ENCODE peak calls at places on chromosomes 13 and 19, in seven cellular contexts. S, Z, M, H, B, J and L are unnamed samples.

GRCh38 chr13:99955747-99956472 is 15.7 kb downstream of the ZIC5 start:
- DNase-seq in S (no peak), J (no peak), Z (no peak), H (no peak), B (no peak), M (no peak), L (no peak)

GRCh38 chr19:15265849-15266248 is 33.6 kb upstream of the EPHX3 start:
- DNase-seq in H (no peak), J (peak), B (no peak), Z (no peak), M (no peak), S (no peak), L (no peak)

GRCh38 chr13:66312312-66313087 is 917.6 kb downstream of the PCDH9 start:
- DNase-seq in Z (no peak), H (no peak), M (no peak), B (no peak), J (peak), S (peak), L (no peak)

GRCh38 chr13:85608255-85608829 is 190.9 kb downstream of the SLITRK6 start:
- DNase-seq in J (no peak), M (peak), Z (no peak), H (no peak), B (no peak), S (no peak), L (no peak)

GRCh38 chr13:112615391-112615790 is 27.4 kb upstream of the TUBGCP3 start:
- DNase-seq in Z (no peak), H (no peak), B (no peak), S (no peak), J (no peak), M (no peak), L (no peak)

GRCh38 chr19:4606921-4607678 is 32.2 kb upstream of the TNFAIP8L1 start:
- DNase-seq in S (no peak), J (peak), B (no peak), Z (no peak), M (no peak), H (no peak), L (no peak)

GRCh38 chr13:29923554-29924481 is 73.4 kb upstream of the UBL3 start:
- DNase-seq in S (peak), Z (peak), M (peak), H (no peak), J (peak), B (peak), L (no peak)

GRCh38 chr19:15532779-15533521 is 24.6 kb downstream of the CYP4F22 start:
- DNase-seq in S (no peak), M (no peak), Z (no peak), B (peak), J (no peak), H (peak), L (no peak)

GRCh38 chr13:109746364-109746763 is 40.0 kb downstream of the IRS2 start:
- DNase-seq in H (no peak), J (no peak), Z (no peak), B (no peak), S (no peak), M (no peak), L (no peak)

GRCh38 chr19:13396256-13397080 is 109.8 kb downstream of the CACNA1A start:
- DNase-seq in H (no peak), S (peak), M (peak), Z (peak), J (peak), B (peak), L (no peak)

GRCh38 chr19:40237791-40238190 is 11.3 kb upstream of the CCNP start:
- DNase-seq in M (no peak), J (no peak), Z (no peak), S (no peak), H (no peak), B (no peak), L (no peak)

GRCh38 chr13:41107584-41108014 is 25.0 kb downstream of the KBTBD6 start:
- DNase-seq in J (no peak), M (no peak), S (peak), B (no peak), Z (no peak), H (no peak), L (no peak)

GRCh38 chr13:23547000-23547590 is 23.1 kb upstream of the TNFRSF19 start:
- DNase-seq in S (no peak), J (peak), H (no peak), B (no peak), Z (no peak), M (peak), L (no peak)

GRCh38 chr19:1082165-1082927 is 12.8 kb downstream of the POLR2E start:
- DNase-seq in J (peak), M (peak), Z (peak), B (peak), H (no peak), S (no peak), L (no peak)

GRCh38 chr13:46803586-46803985 is 6.6 kb upstream of the ESD start:
- DNase-seq in J (no peak), M (no peak), B (no peak), H (no peak), S (no peak), Z (no peak), L (no peak)

GRCh38 chr13:38803566-38803965 is 116.7 kb downstream of the FREM2 start:
- DNase-seq in H (no peak), B (no peak), M (no peak), J (no peak), Z (no peak), S (no peak), L (no peak)

GRCh38 chr19:16351133-16351809 is 26.6 kb downstream of the KLF2 start:
- DNase-seq in B (no peak), S (no peak), J (peak), M (no peak), Z (no peak), H (no peak), L (peak)

GRCh38 chr13:76812971-76813691 is 73.1 kb downstream of the KCTD12 start:
- DNase-seq in Z (no peak), B (no peak), S (no peak), J (peak), H (no peak), M (no peak), L (no peak)

GRCh38 chr13:98798849-98799645 is 46.6 kb upstream of the SLC15A1 start:
- DNase-seq in S (peak), H (no peak), Z (no peak), J (no peak), B (no peak), M (no peak), L (peak)

GRCh38 chr13:38900188-38900587 is 90.4 kb downstream of the STOML3 start:
- DNase-seq in S (no peak), H (no peak), B (no peak), J (no peak), Z (peak), M (no peak), L (no peak)

GRCh38 chr13:80338781-80339577 is 1.9 kb downstream of the SPRY2 start:
- DNase-seq in J (peak), Z (peak), B (no peak), M (no peak), H (no peak), S (peak), L (no peak)

GRCh38 chr19:1904385-1905070 is 671 bp upstream of the ADAT3 start:
- DNase-seq in Z (no peak), H (peak), B (no peak), S (no peak), J (no peak), M (peak), L (no peak)

GRCh38 chr13:30128095-30128494 is 179.3 kb downstream of the KATNAL1 start:
- DNase-seq in Z (no peak), H (no peak), S (no peak), B (no peak), J (no peak), M (no peak), L (no peak)

GRCh38 chr13:104949840-104950805 is 1585.3 kb downstream of the EFNB2 start:
- DNase-seq in M (no peak), B (no peak), J (no peak), H (no peak), S (no peak), Z (no peak), L (no peak)

GRCh38 chr13:61988810-61989209 is 573.2 kb upstream of the PCDH20 start:
- DNase-seq in Z (no peak), B (no peak), H (no peak), M (no peak), S (no peak), J (no peak), L (no peak)

GRCh38 chr13:37418490-37418889 is 180.1 kb downstream of the POSTN start:
- DNase-seq in S (no peak), M (no peak), J (no peak), Z (no peak), B (no peak), H (no peak), L (no peak)

GRCh38 chr19:4437103-4437502 is 20.5 kb downstream of the UBXN6 start:
- DNase-seq in B (no peak), Z (no peak), S (no peak), M (no peak), J (no peak), H (no peak), L (no peak)

GRCh38 chr13:50387124-50387581 is 371.9 kb downstream of the KCNRG start:
- DNase-seq in S (peak), Z (peak), J (no peak), M (no peak), B (no peak), H (no peak), L (no peak)

GRCh38 chr19:41795031-41795461 is 1.3 kb upstream of the CEACAM3 start:
- DNase-seq in H (peak), S (peak), M (peak), J (peak), Z (peak), B (peak), L (no peak)

GRCh38 chr13:19062801-19063200 is 118.8 kb downstream of the TUBA3C start:
- DNase-seq in J (no peak), S (no peak), Z (no peak), B (no peak), M (no peak), H (no peak), L (no peak)

GRCh38 chr13:111629933-111630332 is 309.5 kb downstream of the TEX29 start:
- DNase-seq in S (no peak), Z (no peak), B (no peak), J (no peak), M (no peak), H (no peak), L (no peak)

GRCh38 chr13:49690133-49690989 is 925 bp downstream of the EBPL start:
- DNase-seq in M (no peak), B (no peak), Z (peak), J (peak), S (peak), H (no peak), L (no peak)

GRCh38 chr13:113634279-113635047 is 23.5 kb downstream of the ATP4B start:
- DNase-seq in Z (no peak), M (no peak), S (no peak), J (no peak), H (no peak), B (no peak), L (no peak)

GRCh38 chr19:5985098-5985783 is 7.3 kb upstream of the RANBP3 start:
- DNase-seq in S (no peak), H (no peak), B (no peak), Z (peak), J (peak), M (no peak), L (no peak)

GRCh38 chr19:14149509-14149994 is 13.2 kb upstream of the ASF1B start:
- DNase-seq in Z (no peak), J (peak), M (no peak), S (no peak), B (no peak), H (no peak), L (no peak)

GRCh38 chr13:33183431-33184130 is 102.0 kb downstream of the STARD13 start:
- DNase-seq in Z (no peak), S (no peak), M (no peak), J (no peak), B (no peak), H (no peak), L (no peak)

GRCh38 chr13:22357132-22357531 is 686.3 kb downstream of the FGF9 start:
- DNase-seq in H (no peak), B (no peak), M (no peak), J (no peak), Z (no peak), S (no peak), L (no peak)
- H3K9ac ChIP-seq in H (no peak), B (no peak), M (no peak), J (no peak), Z (no peak), S (no peak), L (no peak)

GRCh38 chr19:9936151-9937000 is at the start of gene OLFM2:
- DNase-seq in M (no peak), B (no peak), H (no peak), S (no peak), J (no peak), Z (peak), L (no peak)
- TF ChIP-seq EZH2 in M (no peak), B (no peak), H (no peak), S (no peak), J (no peak), Z (no peak), L (no peak)

DNA sequence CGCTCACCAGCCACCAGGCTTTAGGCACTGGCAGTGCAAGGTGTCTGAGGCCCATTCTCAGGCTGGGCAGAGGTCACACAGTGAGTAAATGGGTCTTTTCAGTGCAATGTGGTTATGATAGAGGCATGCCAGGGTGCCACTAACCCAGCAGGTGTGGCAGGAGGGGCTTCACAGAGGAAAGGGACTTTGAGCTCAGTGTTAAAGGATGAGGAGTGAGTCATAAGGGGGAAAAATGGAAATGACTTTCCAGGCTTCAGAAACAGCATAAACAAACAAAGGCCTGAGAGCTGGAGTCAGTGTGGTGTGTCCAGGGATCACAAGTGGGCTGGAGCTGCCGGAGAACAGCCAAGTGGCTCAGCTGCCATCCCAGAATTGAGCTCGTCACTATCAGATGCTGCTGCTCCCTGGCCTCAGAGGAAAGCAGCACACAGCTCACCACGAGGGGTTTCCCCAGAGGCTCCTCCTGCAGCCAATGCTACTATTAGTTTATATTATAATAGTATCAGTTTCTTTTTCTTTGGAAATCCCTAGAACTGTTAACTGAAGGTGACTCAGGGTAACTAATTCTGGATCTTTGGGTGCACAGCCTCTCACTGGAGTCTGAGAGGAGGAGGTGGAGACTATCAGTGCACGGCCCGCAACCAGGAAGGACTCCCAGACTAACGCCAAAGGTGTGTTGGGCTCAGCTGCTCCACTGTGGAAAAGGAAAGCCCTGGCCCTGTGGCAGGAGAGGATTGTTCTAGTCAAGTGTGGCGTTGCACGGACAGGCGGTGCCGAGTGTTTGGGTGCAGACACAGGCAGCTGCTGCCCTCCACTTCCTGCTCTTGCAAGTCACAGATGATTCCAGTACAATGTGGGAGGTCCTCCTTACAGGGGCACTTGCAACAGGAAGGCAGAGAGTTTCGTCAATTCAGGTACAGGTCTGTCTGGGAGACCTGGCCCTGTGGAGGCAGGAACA is 39.5 kb downstream of the DHRS12 start:
- DNase-seq in M (no peak), B (no peak), Z (no peak), H (peak), S (peak), J (peak), L (no peak)
- TF ChIP-seq POLR2AphosphoS5 in M (no peak), B (no peak), Z (no peak), H (peak), S (no peak), J (no peak), L (no peak)

GRCh38 chr19:53157601-53158000 is 1.3 kb downstream of the ZNF347 start:
- DNase-seq in Z (no peak), H (no peak), J (no peak), S (no peak), B (no peak), M (no peak), L (no peak)
- H3K9ac ChIP-seq in Z (peak), H (no peak), J (peak), S (peak), B (no peak), M (no peak), L (no peak)

GRCh38 chr19:17951151-17952040 is 15.5 kb upstream of the KCNN1 start:
- DNase-seq in J (no peak), Z (peak), S (no peak), M (no peak), H (no peak), B (no peak), L (no peak)

GRCh38 chr19:17948967-17949930 is 16.4 kb downstream of the CCDC124 start:
- DNase-seq in M (no peak), B (no peak), J (no peak), Z (no peak), H (no peak), S (no peak), L (no peak)

GRCh38 chr19:17952041-17952976 is 14.6 kb upstream of the KCNN1 start:
- DNase-seq in S (no peak), H (no peak), Z (peak), M (no peak), J (no peak), B (no peak), L (no peak)

GRCh38 chr19:17949956-17950309 is 17.0 kb upstream of the KCNN1 start:
- DNase-seq in J (no peak), M (no peak), H (no peak), S (no peak), B (no peak), Z (no peak), L (no peak)

GRCh38 chr19:17950310-17951150 is 16.4 kb upstream of the KCNN1 start:
- DNase-seq in Z (peak), J (peak), S (no peak), M (no peak), H (no peak), B (no peak), L (no peak)
- TF ChIP-seq EZH2 in Z (no peak), J (no peak), S (no peak), M (no peak), H (no peak), B (no peak), L (no peak)